ENCODE peak calls at places on chromosomes 6 and 20, in eight cellular contexts. L is GM23248; R is posterior cingulate gyrus; O is nucleus accumbens; Z is left ventricle myocardium inferior; P is fibroblast of the aortic adventitia; W is fibroblast of the conjunctiva; D is naive thymus-derived CD8-positive, alpha-beta T cell. I is an unnamed sample.

GRCh38 chr6:70277480-70277879 is 25.4 kb downstream of the COL9A1 start:
- DNase-seq in L (peak), O (no peak), D (no peak), W (no peak), Z (no peak), P (peak), R (no peak), I (peak)

GRCh38 chr6:14550817-14551216 is 433.2 kb downstream of the CD83 start:
- DNase-seq in O (no peak), R (no peak), P (peak), W (peak), D (no peak), L (peak), Z (peak), I (peak)

GRCh38 chr6:54285595-54285994 is 22.6 kb upstream of the TINAG start:
- DNase-seq in L (peak), W (no peak), D (no peak), Z (no peak), O (no peak), R (no peak), P (peak), I (peak)

GRCh38 chr20:8757146-8757545 is 311.7 kb upstream of the PLCB4 start:
- DNase-seq in W (peak), L (peak), Z (no peak), R (no peak), P (peak), D (no peak), O (no peak), I (peak)

GRCh38 chr6:170344631-170345576 is 38.3 kb downstream of the FAM120B start:
- DNase-seq in L (peak), R (no peak), O (no peak), D (no peak), W (peak), P (peak), Z (no peak), I (peak)

GRCh38 chr6:170485159-170485558 is 67.9 kb downstream of the PSMB1 start:
- DNase-seq in Z (no peak), P (peak), W (no peak), O (no peak), D (no peak), L (peak), R (no peak), I (no peak)

GRCh38 chr20:21303872-21304586 is 898 bp downstream of the XRN2 start:
- DNase-seq in P (peak), D (no peak), O (no peak), W (no peak), R (no peak), L (peak), Z (no peak), I (peak)

GRCh38 chr6:142871910-142872331 is 73.1 kb downstream of the HIVEP2 start:
- DNase-seq in L (peak), D (peak), W (no peak), P (peak), Z (no peak), R (no peak), O (no peak), I (peak)

GRCh38 chr6:135182120-135182992 is 1.2 kb downstream of the MYB start:
- DNase-seq in R (no peak), O (no peak), P (peak), W (no peak), Z (no peak), L (peak), D (peak), I (no peak)

GRCh38 chr6:166862287-166862977 is 93.9 kb downstream of the RNASET2 start:
- DNase-seq in Z (no peak), O (no peak), W (no peak), D (peak), R (peak), P (no peak), L (peak), I (no peak)

GRCh38 chr20:64115171-64115911 is 8.0 kb upstream of the NPBWR2 start:
- DNase-seq in W (no peak), Z (no peak), P (no peak), O (no peak), D (no peak), R (peak), L (no peak), I (no peak)

GRCh38 chr6:30894935-30895334 is 10.6 kb downstream of the DDR1 start:
- DNase-seq in R (no peak), W (no peak), D (no peak), L (no peak), P (no peak), O (no peak), Z (no peak), I (no peak)

GRCh38 chr20:8251201-8251575 is 119.1 kb downstream of the PLCB1 start:
- DNase-seq in O (no peak), D (no peak), P (no peak), R (no peak), Z (no peak), L (no peak), W (no peak), I (no peak)

GRCh38 chr6:144285798-144286502 is 815 bp downstream of the UTRN start:
- DNase-seq in L (peak), W (no peak), P (peak), D (peak), R (peak), Z (peak), O (no peak), I (peak)